ENCODE peak calls at places on chromosome 1, in ten cellular contexts. One of them, this sample, is unnamed.

GRCh38 chr1:208047476-208047934 is 136.6 kb upstream of the CD34 start:
- DNase-seq in colonic mucosa: peak
- DNase-seq in uterus: peak
- DNase-seq in breast epithelium: peak
- DNase-seq in CD4-positive, CD25-positive, alpha-beta regulatory T cell: no peak
- DNase-seq in epithelial cell of esophagus: peak
- DNase-seq in dorsolateral prefrontal cortex: no peak
- DNase-seq in thoracic aorta: peak
- DNase-seq in kidney epithelial cell: no peak
- DNase-seq in effector memory CD4-positive, alpha-beta T cell: no peak
- DNase-seq in this sample: peak

GRCh38 chr1:55375617-55376258 is 160.6 kb upstream of the USP24 start:
- DNase-seq in colonic mucosa: peak
- DNase-seq in uterus: peak
- DNase-seq in breast epithelium: no peak
- DNase-seq in CD4-positive, CD25-positive, alpha-beta regulatory T cell: no peak
- DNase-seq in epithelial cell of esophagus: peak
- DNase-seq in dorsolateral prefrontal cortex: peak
- DNase-seq in thoracic aorta: no peak
- DNase-seq in kidney epithelial cell: peak
- DNase-seq in effector memory CD4-positive, alpha-beta T cell: no peak
- DNase-seq in this sample: no peak

GRCh38 chr1:225468270-225469020 is 40.6 kb upstream of the LBR start:
- DNase-seq in colonic mucosa: no peak
- DNase-seq in uterus: no peak
- DNase-seq in breast epithelium: no peak
- DNase-seq in CD4-positive, CD25-positive, alpha-beta regulatory T cell: no peak
- DNase-seq in epithelial cell of esophagus: no peak
- DNase-seq in dorsolateral prefrontal cortex: no peak
- DNase-seq in thoracic aorta: no peak
- DNase-seq in kidney epithelial cell: no peak
- DNase-seq in effector memory CD4-positive, alpha-beta T cell: no peak
- DNase-seq in this sample: no peak

GRCh38 chr1:162560303-162561036 is 1.1 kb upstream of the UAP1 start:
- DNase-seq in colonic mucosa: no peak
- DNase-seq in uterus: no peak
- DNase-seq in breast epithelium: peak
- DNase-seq in CD4-positive, CD25-positive, alpha-beta regulatory T cell: no peak
- DNase-seq in epithelial cell of esophagus: no peak
- DNase-seq in dorsolateral prefrontal cortex: peak
- DNase-seq in thoracic aorta: no peak
- DNase-seq in kidney epithelial cell: no peak
- DNase-seq in effector memory CD4-positive, alpha-beta T cell: no peak
- DNase-seq in this sample: no peak

GRCh38 chr1:240235521-240236288 is 144.0 kb downstream of the FMN2 start:
- DNase-seq in colonic mucosa: no peak
- DNase-seq in uterus: no peak
- DNase-seq in breast epithelium: no peak
- DNase-seq in CD4-positive, CD25-positive, alpha-beta regulatory T cell: no peak
- DNase-seq in epithelial cell of esophagus: no peak
- DNase-seq in dorsolateral prefrontal cortex: no peak
- DNase-seq in thoracic aorta: no peak
- DNase-seq in kidney epithelial cell: no peak
- DNase-seq in effector memory CD4-positive, alpha-beta T cell: no peak
- DNase-seq in this sample: no peak

GRCh38 chr1:28104866-28105467 is 16.6 kb upstream of the EYA3 start:
- DNase-seq in colonic mucosa: peak
- DNase-seq in uterus: no peak
- DNase-seq in breast epithelium: no peak
- DNase-seq in CD4-positive, CD25-positive, alpha-beta regulatory T cell: no peak
- DNase-seq in epithelial cell of esophagus: peak
- DNase-seq in dorsolateral prefrontal cortex: peak
- DNase-seq in thoracic aorta: no peak
- DNase-seq in kidney epithelial cell: peak
- DNase-seq in effector memory CD4-positive, alpha-beta T cell: no peak
- DNase-seq in this sample: no peak

GRCh38 chr1:153941826-153942725 is 4.4 kb downstream of the DENND4B start:
- DNase-seq in colonic mucosa: no peak
- DNase-seq in uterus: no peak
- DNase-seq in breast epithelium: no peak
- DNase-seq in CD4-positive, CD25-positive, alpha-beta regulatory T cell: no peak
- DNase-seq in epithelial cell of esophagus: no peak
- DNase-seq in dorsolateral prefrontal cortex: no peak
- DNase-seq in thoracic aorta: no peak
- DNase-seq in kidney epithelial cell: no peak
- DNase-seq in effector memory CD4-positive, alpha-beta T cell: no peak
- DNase-seq in this sample: no peak

GRCh38 chr1:76021816-76022215 is 52.7 kb upstream of the ST6GALNAC3 start:
- DNase-seq in colonic mucosa: no peak
- DNase-seq in uterus: no peak
- DNase-seq in breast epithelium: no peak
- DNase-seq in CD4-positive, CD25-positive, alpha-beta regulatory T cell: no peak
- DNase-seq in epithelial cell of esophagus: no peak
- DNase-seq in dorsolateral prefrontal cortex: no peak
- DNase-seq in thoracic aorta: no peak
- DNase-seq in kidney epithelial cell: no peak
- DNase-seq in effector memory CD4-positive, alpha-beta T cell: no peak
- DNase-seq in this sample: no peak

GRCh38 chr1:31122101-31122735 is 56.7 kb upstream of the PUM1 start:
- DNase-seq in colonic mucosa: no peak
- DNase-seq in uterus: no peak
- DNase-seq in breast epithelium: no peak
- DNase-seq in CD4-positive, CD25-positive, alpha-beta regulatory T cell: no peak
- DNase-seq in epithelial cell of esophagus: peak
- DNase-seq in dorsolateral prefrontal cortex: no peak
- DNase-seq in thoracic aorta: no peak
- DNase-seq in kidney epithelial cell: no peak
- DNase-seq in effector memory CD4-positive, alpha-beta T cell: no peak
- DNase-seq in this sample: no peak

DNA sequence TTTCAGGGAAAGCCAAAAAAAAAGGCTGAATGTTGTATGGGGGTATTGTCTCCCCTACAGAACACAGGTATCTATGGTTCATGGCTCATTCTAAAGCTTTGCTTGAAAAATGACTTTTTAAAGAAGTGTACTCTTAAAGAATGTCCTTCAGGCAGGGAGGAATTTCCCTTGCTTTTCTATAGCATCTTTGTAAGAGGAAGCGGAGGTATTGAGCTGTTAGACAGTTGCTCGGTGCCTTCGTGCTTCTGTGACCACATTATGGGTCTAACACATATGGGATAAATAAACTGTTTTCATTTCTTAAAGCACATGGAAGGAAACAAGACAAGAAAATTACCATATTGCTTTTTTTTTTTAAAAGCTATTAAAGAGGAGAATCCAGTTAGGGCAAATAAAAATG is 182.9 kb downstream of the NTNG1 start:
- DNase-seq in colonic mucosa: no peak
- DNase-seq in uterus: no peak
- DNase-seq in breast epithelium: no peak
- DNase-seq in CD4-positive, CD25-positive, alpha-beta regulatory T cell: no peak
- DNase-seq in epithelial cell of esophagus: no peak
- DNase-seq in dorsolateral prefrontal cortex: no peak
- DNase-seq in thoracic aorta: no peak
- DNase-seq in kidney epithelial cell: no peak
- DNase-seq in effector memory CD4-positive, alpha-beta T cell: no peak
- DNase-seq in this sample: no peak
- H3K4me3 ChIP-seq in colonic mucosa: no peak
- H3K4me3 ChIP-seq in uterus: no peak
- H3K4me3 ChIP-seq in breast epithelium: no peak
- H3K4me3 ChIP-seq in CD4-positive, CD25-positive, alpha-beta regulatory T cell: no peak
- H3K4me3 ChIP-seq in epithelial cell of esophagus: no peak
- H3K4me3 ChIP-seq in dorsolateral prefrontal cortex: no peak
- H3K4me3 ChIP-seq in thoracic aorta: no peak
- H3K4me3 ChIP-seq in kidney epithelial cell: no peak
- H3K4me3 ChIP-seq in effector memory CD4-positive, alpha-beta T cell: no peak
- H3K4me3 ChIP-seq in this sample: no peak

GRCh38 chr1:112026501-112026900 is 37.0 kb upstream of the KCND3 start:
- DNase-seq in colonic mucosa: no peak
- DNase-seq in uterus: no peak
- DNase-seq in breast epithelium: no peak
- DNase-seq in CD4-positive, CD25-positive, alpha-beta regulatory T cell: no peak
- DNase-seq in epithelial cell of esophagus: no peak
- DNase-seq in dorsolateral prefrontal cortex: no peak
- DNase-seq in thoracic aorta: no peak
- DNase-seq in kidney epithelial cell: no peak
- DNase-seq in effector memory CD4-positive, alpha-beta T cell: no peak
- DNase-seq in this sample: no peak
- H3K4me3 ChIP-seq in colonic mucosa: no peak
- H3K4me3 ChIP-seq in uterus: no peak
- H3K4me3 ChIP-seq in breast epithelium: no peak
- H3K4me3 ChIP-seq in CD4-positive, CD25-positive, alpha-beta regulatory T cell: no peak
- H3K4me3 ChIP-seq in epithelial cell of esophagus: no peak
- H3K4me3 ChIP-seq in dorsolateral prefrontal cortex: no peak
- H3K4me3 ChIP-seq in thoracic aorta: no peak
- H3K4me3 ChIP-seq in kidney epithelial cell: no peak
- H3K4me3 ChIP-seq in effector memory CD4-positive, alpha-beta T cell: no peak
- H3K4me3 ChIP-seq in this sample: no peak

GRCh38 chr1:115134850-115135484 is 45.7 kb upstream of the TSPAN2 start:
- DNase-seq in colonic mucosa: no peak
- DNase-seq in uterus: no peak
- DNase-seq in breast epithelium: peak
- DNase-seq in CD4-positive, CD25-positive, alpha-beta regulatory T cell: no peak
- DNase-seq in epithelial cell of esophagus: peak
- DNase-seq in dorsolateral prefrontal cortex: no peak
- DNase-seq in thoracic aorta: peak
- DNase-seq in kidney epithelial cell: peak
- DNase-seq in effector memory CD4-positive, alpha-beta T cell: no peak
- DNase-seq in this sample: peak
- H3K4me3 ChIP-seq in colonic mucosa: no peak
- H3K4me3 ChIP-seq in uterus: no peak
- H3K4me3 ChIP-seq in breast epithelium: no peak
- H3K4me3 ChIP-seq in CD4-positive, CD25-positive, alpha-beta regulatory T cell: no peak
- H3K4me3 ChIP-seq in epithelial cell of esophagus: no peak
- H3K4me3 ChIP-seq in dorsolateral prefrontal cortex: no peak
- H3K4me3 ChIP-seq in thoracic aorta: peak
- H3K4me3 ChIP-seq in kidney epithelial cell: no peak
- H3K4me3 ChIP-seq in effector memory CD4-positive, alpha-beta T cell: no peak
- H3K4me3 ChIP-seq in this sample: peak

GRCh38 chr1:79398501-79398900 is 392.0 kb upstream of the ADGRL4 start:
- DNase-seq in colonic mucosa: no peak
- DNase-seq in uterus: no peak
- DNase-seq in breast epithelium: no peak
- DNase-seq in CD4-positive, CD25-positive, alpha-beta regulatory T cell: no peak
- DNase-seq in epithelial cell of esophagus: no peak
- DNase-seq in dorsolateral prefrontal cortex: no peak
- DNase-seq in thoracic aorta: no peak
- DNase-seq in kidney epithelial cell: no peak
- DNase-seq in effector memory CD4-positive, alpha-beta T cell: no peak
- DNase-seq in this sample: no peak
- H3K4me3 ChIP-seq in colonic mucosa: no peak
- H3K4me3 ChIP-seq in uterus: no peak
- H3K4me3 ChIP-seq in breast epithelium: no peak
- H3K4me3 ChIP-seq in CD4-positive, CD25-positive, alpha-beta regulatory T cell: no peak
- H3K4me3 ChIP-seq in epithelial cell of esophagus: no peak
- H3K4me3 ChIP-seq in dorsolateral prefrontal cortex: no peak
- H3K4me3 ChIP-seq in thoracic aorta: no peak
- H3K4me3 ChIP-seq in kidney epithelial cell: no peak
- H3K4me3 ChIP-seq in effector memory CD4-positive, alpha-beta T cell: no peak
- H3K4me3 ChIP-seq in this sample: no peak

GRCh38 chr1:62435231-62436038 is 1.4 kb upstream of the USP1 start:
- DNase-seq in colonic mucosa: peak
- DNase-seq in uterus: no peak
- DNase-seq in breast epithelium: no peak
- DNase-seq in CD4-positive, CD25-positive, alpha-beta regulatory T cell: no peak
- DNase-seq in epithelial cell of esophagus: peak
- DNase-seq in dorsolateral prefrontal cortex: no peak
- DNase-seq in thoracic aorta: no peak
- DNase-seq in kidney epithelial cell: no peak
- DNase-seq in effector memory CD4-positive, alpha-beta T cell: no peak
- DNase-seq in this sample: peak

GRCh38 chr1:62436039-62436465 is 797 bp upstream of the USP1 start:
- DNase-seq in colonic mucosa: no peak
- DNase-seq in uterus: peak
- DNase-seq in breast epithelium: no peak
- DNase-seq in CD4-positive, CD25-positive, alpha-beta regulatory T cell: peak
- DNase-seq in epithelial cell of esophagus: peak
- DNase-seq in dorsolateral prefrontal cortex: peak
- DNase-seq in thoracic aorta: no peak
- DNase-seq in kidney epithelial cell: no peak
- DNase-seq in effector memory CD4-positive, alpha-beta T cell: no peak
- DNase-seq in this sample: no peak

GRCh38 chr1:62436466-62437272 is at the start of gene USP1:
- DNase-seq in colonic mucosa: peak
- DNase-seq in uterus: peak
- DNase-seq in breast epithelium: peak
- DNase-seq in CD4-positive, CD25-positive, alpha-beta regulatory T cell: peak
- DNase-seq in epithelial cell of esophagus: no peak
- DNase-seq in dorsolateral prefrontal cortex: peak
- DNase-seq in thoracic aorta: peak
- DNase-seq in kidney epithelial cell: peak
- DNase-seq in effector memory CD4-positive, alpha-beta T cell: peak
- DNase-seq in this sample: peak

GRCh38 chr1:62433861-62434611 is 2.8 kb upstream of the USP1 start:
- DNase-seq in colonic mucosa: no peak
- DNase-seq in uterus: no peak
- DNase-seq in breast epithelium: no peak
- DNase-seq in CD4-positive, CD25-positive, alpha-beta regulatory T cell: no peak
- DNase-seq in epithelial cell of esophagus: no peak
- DNase-seq in dorsolateral prefrontal cortex: no peak
- DNase-seq in thoracic aorta: no peak
- DNase-seq in kidney epithelial cell: no peak
- DNase-seq in effector memory CD4-positive, alpha-beta T cell: no peak
- DNase-seq in this sample: no peak

GRCh38 chr1:62434612-62434994 is 2.2 kb upstream of the USP1 start:
- DNase-seq in colonic mucosa: no peak
- DNase-seq in uterus: no peak
- DNase-seq in breast epithelium: no peak
- DNase-seq in CD4-positive, CD25-positive, alpha-beta regulatory T cell: no peak
- DNase-seq in epithelial cell of esophagus: no peak
- DNase-seq in dorsolateral prefrontal cortex: no peak
- DNase-seq in thoracic aorta: no peak
- DNase-seq in kidney epithelial cell: no peak
- DNase-seq in effector memory CD4-positive, alpha-beta T cell: no peak
- DNase-seq in this sample: no peak
- H3K4me3 ChIP-seq in colonic mucosa: no peak
- H3K4me3 ChIP-seq in uterus: no peak
- H3K4me3 ChIP-seq in breast epithelium: no peak
- H3K4me3 ChIP-seq in CD4-positive, CD25-positive, alpha-beta regulatory T cell: no peak
- H3K4me3 ChIP-seq in epithelial cell of esophagus: no peak
- H3K4me3 ChIP-seq in dorsolateral prefrontal cortex: peak
- H3K4me3 ChIP-seq in thoracic aorta: no peak
- H3K4me3 ChIP-seq in kidney epithelial cell: no peak
- H3K4me3 ChIP-seq in effector memory CD4-positive, alpha-beta T cell: no peak
- H3K4me3 ChIP-seq in this sample: no peak

GRCh38 chr1:201499795-201500669 is 6.9 kb downstream of the CSRP1 start:
- DNase-seq in colonic mucosa: no peak
- DNase-seq in uterus: peak
- DNase-seq in breast epithelium: peak
- DNase-seq in CD4-positive, CD25-positive, alpha-beta regulatory T cell: no peak
- DNase-seq in epithelial cell of esophagus: no peak
- DNase-seq in dorsolateral prefrontal cortex: peak
- DNase-seq in thoracic aorta: no peak
- DNase-seq in kidney epithelial cell: no peak
- DNase-seq in effector memory CD4-positive, alpha-beta T cell: no peak
- DNase-seq in this sample: peak
- H3K4me3 ChIP-seq in colonic mucosa: no peak
- H3K4me3 ChIP-seq in uterus: peak
- H3K4me3 ChIP-seq in breast epithelium: peak
- H3K4me3 ChIP-seq in CD4-positive, CD25-positive, alpha-beta regulatory T cell: no peak
- H3K4me3 ChIP-seq in epithelial cell of esophagus: no peak
- H3K4me3 ChIP-seq in dorsolateral prefrontal cortex: peak
- H3K4me3 ChIP-seq in thoracic aorta: peak
- H3K4me3 ChIP-seq in kidney epithelial cell: no peak
- H3K4me3 ChIP-seq in effector memory CD4-positive, alpha-beta T cell: no peak
- H3K4me3 ChIP-seq in this sample: peak

GRCh38 chr1:156627313-156627880 is 8.2 kb downstream of the HAPLN2 start:
- DNase-seq in colonic mucosa: peak
- DNase-seq in uterus: no peak
- DNase-seq in breast epithelium: no peak
- DNase-seq in CD4-positive, CD25-positive, alpha-beta regulatory T cell: no peak
- DNase-seq in epithelial cell of esophagus: peak
- DNase-seq in dorsolateral prefrontal cortex: no peak
- DNase-seq in thoracic aorta: no peak
- DNase-seq in kidney epithelial cell: no peak
- DNase-seq in effector memory CD4-positive, alpha-beta T cell: no peak
- DNase-seq in this sample: no peak
- H3K4me3 ChIP-seq in colonic mucosa: no peak
- H3K4me3 ChIP-seq in uterus: no peak
- H3K4me3 ChIP-seq in breast epithelium: no peak
- H3K4me3 ChIP-seq in CD4-positive, CD25-positive, alpha-beta regulatory T cell: no peak
- H3K4me3 ChIP-seq in epithelial cell of esophagus: no peak
- H3K4me3 ChIP-seq in dorsolateral prefrontal cortex: no peak
- H3K4me3 ChIP-seq in thoracic aorta: no peak
- H3K4me3 ChIP-seq in kidney epithelial cell: no peak
- H3K4me3 ChIP-seq in effector memory CD4-positive, alpha-beta T cell: no peak
- H3K4me3 ChIP-seq in this sample: no peak